ENCODE peak calls at places on chromosomes 4 and X, in eight cellular contexts. One of them, this sample, is unnamed. For H3K4me1, the result is how much of the 10 kb centered on the place peaks cover.

GRCh38 chr4:85555210-85555609 is 80.3 kb downstream of the ARHGAP24 start:
- DNase-seq in heart left ventricle: no peak
- DNase-seq in mucosa of descending colon: no peak
- DNase-seq in esophagus squamous epithelium: no peak
- DNase-seq in mammary epithelial cell: peak
- DNase-seq in endodermal cell: no peak
- DNase-seq in cardiac muscle cell: no peak
- DNase-seq in psoas muscle: no peak
- DNase-seq in this sample: no peak

GRCh38 chr4:54274786-54275503 is 45.9 kb downstream of the PDGFRA start:
- DNase-seq in heart left ventricle: no peak
- DNase-seq in mucosa of descending colon: no peak
- DNase-seq in esophagus squamous epithelium: no peak
- DNase-seq in mammary epithelial cell: no peak
- DNase-seq in endodermal cell: no peak
- DNase-seq in cardiac muscle cell: no peak
- DNase-seq in psoas muscle: no peak
- DNase-seq in this sample: no peak

GRCh38 chrX:69020316-69020715 is 144.9 kb downstream of the PJA1 start:
- DNase-seq in heart left ventricle: no peak
- DNase-seq in mucosa of descending colon: no peak
- DNase-seq in esophagus squamous epithelium: no peak
- DNase-seq in mammary epithelial cell: no peak
- DNase-seq in endodermal cell: peak
- DNase-seq in cardiac muscle cell: no peak
- DNase-seq in psoas muscle: no peak
- DNase-seq in this sample: no peak

GRCh38 chrX:16196829-16197228 is 29.5 kb downstream of the MAGEB17 start:
- DNase-seq in heart left ventricle: no peak
- DNase-seq in mucosa of descending colon: no peak
- DNase-seq in esophagus squamous epithelium: no peak
- DNase-seq in mammary epithelial cell: no peak
- DNase-seq in endodermal cell: no peak
- DNase-seq in cardiac muscle cell: no peak
- DNase-seq in psoas muscle: no peak
- DNase-seq in this sample: no peak

GRCh38 chrX:149652232-149652981 is 20.8 kb upstream of the TMEM185A start:
- DNase-seq in heart left ventricle: no peak
- DNase-seq in mucosa of descending colon: no peak
- DNase-seq in esophagus squamous epithelium: no peak
- DNase-seq in mammary epithelial cell: no peak
- DNase-seq in endodermal cell: no peak
- DNase-seq in cardiac muscle cell: no peak
- DNase-seq in psoas muscle: no peak
- DNase-seq in this sample: no peak

GRCh38 chr4:56656346-56656643 is 24.8 kb downstream of the HOPX start:
- DNase-seq in heart left ventricle: peak
- DNase-seq in mucosa of descending colon: peak
- DNase-seq in esophagus squamous epithelium: no peak
- DNase-seq in mammary epithelial cell: no peak
- DNase-seq in endodermal cell: peak
- DNase-seq in cardiac muscle cell: no peak
- DNase-seq in psoas muscle: peak
- DNase-seq in this sample: no peak

GRCh38 chrX:74133156-74133796 is 170.7 kb upstream of the ZCCHC13 start:
- DNase-seq in heart left ventricle: no peak
- DNase-seq in mucosa of descending colon: peak
- DNase-seq in esophagus squamous epithelium: no peak
- DNase-seq in mammary epithelial cell: peak
- DNase-seq in endodermal cell: peak
- DNase-seq in cardiac muscle cell: peak
- DNase-seq in psoas muscle: no peak
- DNase-seq in this sample: peak

GRCh38 chr4:52535793-52536192 is 123.3 kb downstream of the USP46 start:
- DNase-seq in heart left ventricle: no peak
- DNase-seq in mucosa of descending colon: no peak
- DNase-seq in esophagus squamous epithelium: no peak
- DNase-seq in mammary epithelial cell: no peak
- DNase-seq in endodermal cell: no peak
- DNase-seq in cardiac muscle cell: no peak
- DNase-seq in psoas muscle: no peak
- DNase-seq in this sample: no peak

GRCh38 chr4:37902738-37903693 is 12.1 kb downstream of the TBC1D1 start:
- DNase-seq in heart left ventricle: no peak
- DNase-seq in mucosa of descending colon: no peak
- DNase-seq in esophagus squamous epithelium: no peak
- DNase-seq in mammary epithelial cell: no peak
- DNase-seq in endodermal cell: no peak
- DNase-seq in cardiac muscle cell: no peak
- DNase-seq in psoas muscle: no peak
- DNase-seq in this sample: no peak

GRCh38 chrX:11407331-11408110 is 114.3 kb downstream of the AMELX start:
- DNase-seq in heart left ventricle: no peak
- DNase-seq in mucosa of descending colon: no peak
- DNase-seq in esophagus squamous epithelium: no peak
- DNase-seq in mammary epithelial cell: no peak
- DNase-seq in endodermal cell: no peak
- DNase-seq in cardiac muscle cell: peak
- DNase-seq in psoas muscle: no peak
- DNase-seq in this sample: no peak

GRCh38 chr4:13580018-13580417 is 35.7 kb upstream of the NKX3-2 start:
- DNase-seq in heart left ventricle: no peak
- DNase-seq in mucosa of descending colon: no peak
- DNase-seq in esophagus squamous epithelium: no peak
- DNase-seq in mammary epithelial cell: no peak
- DNase-seq in endodermal cell: no peak
- DNase-seq in cardiac muscle cell: no peak
- DNase-seq in psoas muscle: no peak
- DNase-seq in this sample: no peak

GRCh38 chr4:175540732-175541131 is 271.3 kb downstream of the GPM6A start:
- DNase-seq in heart left ventricle: no peak
- DNase-seq in mucosa of descending colon: no peak
- DNase-seq in esophagus squamous epithelium: no peak
- DNase-seq in mammary epithelial cell: no peak
- DNase-seq in endodermal cell: no peak
- DNase-seq in cardiac muscle cell: no peak
- DNase-seq in psoas muscle: no peak
- DNase-seq in this sample: no peak

GRCh38 chr4:37644962-37645361 is 41.2 kb downstream of the RELL1 start:
- DNase-seq in heart left ventricle: no peak
- DNase-seq in mucosa of descending colon: no peak
- DNase-seq in esophagus squamous epithelium: no peak
- DNase-seq in mammary epithelial cell: no peak
- DNase-seq in endodermal cell: no peak
- DNase-seq in cardiac muscle cell: peak
- DNase-seq in psoas muscle: no peak
- DNase-seq in this sample: no peak

GRCh38 chr4:77075869-77076801 is at the start of gene CCNI:
- DNase-seq in heart left ventricle: peak
- DNase-seq in mucosa of descending colon: peak
- DNase-seq in esophagus squamous epithelium: peak
- DNase-seq in mammary epithelial cell: peak
- DNase-seq in endodermal cell: peak
- DNase-seq in cardiac muscle cell: peak
- DNase-seq in psoas muscle: peak
- DNase-seq in this sample: peak

GRCh38 chr4:67201334-67201733 is 344.0 kb downstream of the CENPC start:
- DNase-seq in heart left ventricle: no peak
- DNase-seq in mucosa of descending colon: no peak
- DNase-seq in esophagus squamous epithelium: no peak
- DNase-seq in mammary epithelial cell: no peak
- DNase-seq in endodermal cell: no peak
- DNase-seq in cardiac muscle cell: no peak
- DNase-seq in psoas muscle: no peak
- DNase-seq in this sample: no peak

GRCh38 chr4:15233626-15234025 is 194.2 kb upstream of the C1QTNF7 start:
- DNase-seq in heart left ventricle: no peak
- DNase-seq in mucosa of descending colon: no peak
- DNase-seq in esophagus squamous epithelium: no peak
- DNase-seq in mammary epithelial cell: no peak
- DNase-seq in endodermal cell: no peak
- DNase-seq in cardiac muscle cell: no peak
- DNase-seq in psoas muscle: no peak
- DNase-seq in this sample: no peak

GRCh38 chr4:38132140-38132673 is 172.0 kb downstream of the PTTG2 start:
- DNase-seq in heart left ventricle: peak
- DNase-seq in mucosa of descending colon: peak
- DNase-seq in esophagus squamous epithelium: no peak
- DNase-seq in mammary epithelial cell: peak
- DNase-seq in endodermal cell: peak
- DNase-seq in cardiac muscle cell: peak
- DNase-seq in psoas muscle: no peak
- DNase-seq in this sample: peak

GRCh38 chr4:122766950-122767349 is 34.4 kb downstream of the BBS12 start:
- DNase-seq in heart left ventricle: no peak
- DNase-seq in mucosa of descending colon: no peak
- DNase-seq in esophagus squamous epithelium: no peak
- DNase-seq in mammary epithelial cell: no peak
- DNase-seq in endodermal cell: no peak
- DNase-seq in cardiac muscle cell: no peak
- DNase-seq in psoas muscle: no peak
- DNase-seq in this sample: no peak

GRCh38 chrX:153931748-153932147 is 3.1 kb downstream of the NAA10 start:
- DNase-seq in heart left ventricle: no peak
- DNase-seq in mucosa of descending colon: no peak
- DNase-seq in esophagus squamous epithelium: no peak
- DNase-seq in mammary epithelial cell: no peak
- DNase-seq in endodermal cell: no peak
- DNase-seq in cardiac muscle cell: no peak
- DNase-seq in psoas muscle: no peak
- DNase-seq in this sample: no peak
- H3K4me1 ChIP-seq in heart left ventricle: under half
- H3K4me1 ChIP-seq in mucosa of descending colon: under half
- H3K4me1 ChIP-seq in esophagus squamous epithelium: half or more
- H3K4me1 ChIP-seq in mammary epithelial cell: under half
- H3K4me1 ChIP-seq in endodermal cell: under half
- H3K4me1 ChIP-seq in cardiac muscle cell: under half
- H3K4me1 ChIP-seq in psoas muscle: under half
- H3K4me1 ChIP-seq in this sample: under half

DNA sequence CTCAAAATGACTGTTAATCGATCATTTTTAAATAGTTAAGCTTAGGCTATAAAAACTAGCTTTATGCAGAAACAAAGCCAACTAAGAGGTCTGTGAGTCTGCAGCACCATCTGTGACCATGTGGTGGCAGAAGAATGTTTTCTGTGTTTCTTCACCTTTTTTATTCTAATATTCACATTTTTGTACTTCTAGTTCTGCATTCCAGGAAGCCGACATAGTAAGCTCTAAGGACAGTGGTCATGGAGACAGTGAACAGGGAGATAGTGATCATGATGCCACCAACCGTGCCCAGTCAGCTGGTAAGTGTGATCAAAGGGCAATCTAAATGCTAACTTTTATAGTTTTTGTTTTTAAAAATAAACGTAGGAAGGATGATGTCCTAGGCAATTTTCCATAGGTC is 5.6 kb downstream of the PCDH10 start:
- DNase-seq in heart left ventricle: no peak
- DNase-seq in mucosa of descending colon: no peak
- DNase-seq in esophagus squamous epithelium: no peak
- DNase-seq in mammary epithelial cell: no peak
- DNase-seq in endodermal cell: peak
- DNase-seq in cardiac muscle cell: peak
- DNase-seq in psoas muscle: no peak
- DNase-seq in this sample: no peak
- TF ChIP-seq CTCF in heart left ventricle: peak
- TF ChIP-seq CTCF in mucosa of descending colon: no peak
- TF ChIP-seq CTCF in esophagus squamous epithelium: no peak
- TF ChIP-seq CTCF in mammary epithelial cell: peak
- TF ChIP-seq CTCF in endodermal cell: peak
- TF ChIP-seq CTCF in cardiac muscle cell: peak
- TF ChIP-seq CTCF in psoas muscle: peak
- TF ChIP-seq CTCF in this sample: no peak

GRCh38 chr4:7985891-7986441 is 46.3 kb upstream of the AFAP1 start:
- DNase-seq in heart left ventricle: no peak
- DNase-seq in mucosa of descending colon: no peak
- DNase-seq in esophagus squamous epithelium: no peak
- DNase-seq in mammary epithelial cell: no peak
- DNase-seq in endodermal cell: no peak
- DNase-seq in cardiac muscle cell: peak
- DNase-seq in psoas muscle: no peak
- DNase-seq in this sample: no peak

GRCh38 chr4:7985072-7985471 is 45.4 kb upstream of the AFAP1 start:
- DNase-seq in heart left ventricle: no peak
- DNase-seq in mucosa of descending colon: no peak
- DNase-seq in esophagus squamous epithelium: no peak
- DNase-seq in mammary epithelial cell: no peak
- DNase-seq in endodermal cell: no peak
- DNase-seq in cardiac muscle cell: no peak
- DNase-seq in psoas muscle: no peak
- DNase-seq in this sample: no peak

GRCh38 chr4:7981738-7982394 is 42.2 kb upstream of the AFAP1 start:
- DNase-seq in heart left ventricle: no peak
- DNase-seq in mucosa of descending colon: peak
- DNase-seq in esophagus squamous epithelium: no peak
- DNase-seq in mammary epithelial cell: no peak
- DNase-seq in endodermal cell: no peak
- DNase-seq in cardiac muscle cell: no peak
- DNase-seq in psoas muscle: no peak
- DNase-seq in this sample: peak

GRCh38 chr4:7983296-7983695 is 43.6 kb upstream of the AFAP1 start:
- DNase-seq in heart left ventricle: no peak
- DNase-seq in mucosa of descending colon: peak
- DNase-seq in esophagus squamous epithelium: no peak
- DNase-seq in mammary epithelial cell: no peak
- DNase-seq in endodermal cell: no peak
- DNase-seq in cardiac muscle cell: no peak
- DNase-seq in psoas muscle: no peak
- DNase-seq in this sample: peak

GRCh38 chr4:7984286-7984925 is 44.7 kb upstream of the AFAP1 start:
- DNase-seq in heart left ventricle: no peak
- DNase-seq in mucosa of descending colon: peak
- DNase-seq in esophagus squamous epithelium: no peak
- DNase-seq in mammary epithelial cell: no peak
- DNase-seq in endodermal cell: no peak
- DNase-seq in cardiac muscle cell: no peak
- DNase-seq in psoas muscle: no peak
- DNase-seq in this sample: peak
- H3K4me1 ChIP-seq in heart left ventricle: under half
- H3K4me1 ChIP-seq in mucosa of descending colon: under half
- H3K4me1 ChIP-seq in esophagus squamous epithelium: under half
- H3K4me1 ChIP-seq in mammary epithelial cell: under half
- H3K4me1 ChIP-seq in endodermal cell: under half
- H3K4me1 ChIP-seq in cardiac muscle cell: under half
- H3K4me1 ChIP-seq in psoas muscle: under half
- H3K4me1 ChIP-seq in this sample: under half

GRCh38 chrX:19964017-19964710 is 26.7 kb downstream of the BCLAF3 start:
- DNase-seq in heart left ventricle: no peak
- DNase-seq in mucosa of descending colon: no peak
- DNase-seq in esophagus squamous epithelium: no peak
- DNase-seq in mammary epithelial cell: peak
- DNase-seq in endodermal cell: no peak
- DNase-seq in cardiac muscle cell: no peak
- DNase-seq in psoas muscle: no peak
- DNase-seq in this sample: no peak

DNA sequence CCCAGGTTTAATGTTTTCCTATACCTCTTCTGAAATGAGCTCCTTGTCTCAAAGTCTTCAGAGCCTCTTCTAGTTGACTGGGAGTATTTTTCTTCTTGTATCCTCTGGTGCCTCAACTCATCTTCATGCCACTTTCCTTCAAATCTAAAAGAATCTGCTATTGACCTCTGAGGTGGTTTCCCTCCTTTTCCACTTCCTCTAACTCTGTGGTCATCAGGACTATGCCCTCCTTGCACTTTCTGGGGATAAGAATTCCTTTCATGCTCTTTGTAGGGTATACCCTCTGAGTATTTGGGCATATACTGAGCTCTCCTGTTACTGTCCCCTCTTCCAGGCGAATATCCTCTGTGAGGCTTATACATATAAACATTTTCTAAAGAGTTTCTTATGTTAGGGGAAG is 24.8 kb downstream of the BCLAF3 start:
- DNase-seq in heart left ventricle: no peak
- DNase-seq in mucosa of descending colon: no peak
- DNase-seq in esophagus squamous epithelium: no peak
- DNase-seq in mammary epithelial cell: no peak
- DNase-seq in endodermal cell: no peak
- DNase-seq in cardiac muscle cell: no peak
- DNase-seq in psoas muscle: no peak
- DNase-seq in this sample: no peak
- TF ChIP-seq CTCF in heart left ventricle: no peak
- TF ChIP-seq CTCF in mucosa of descending colon: no peak
- TF ChIP-seq CTCF in esophagus squamous epithelium: no peak
- TF ChIP-seq CTCF in mammary epithelial cell: no peak
- TF ChIP-seq CTCF in endodermal cell: no peak
- TF ChIP-seq CTCF in cardiac muscle cell: no peak
- TF ChIP-seq CTCF in psoas muscle: no peak
- TF ChIP-seq CTCF in this sample: no peak

This sample was measured in colonic mucosa.